ENCODE peak calls at places on chromosomes 1 and 21, in ten cellular contexts. One of them, this sample, is unnamed.

GRCh38 chr1:69263982-69264381 is 303.7 kb upstream of the LRRC7 start:
- DNase-seq in activated T-cell treated with anti-CD3 and anti-CD28 coated beads for 1 hour: no peak
- DNase-seq in hepatic stellate cell: no peak
- DNase-seq in cerebellar cortex: no peak
- DNase-seq in uterus: peak
- DNase-seq in mucosa of descending colon: no peak
- DNase-seq in AG04449: no peak
- DNase-seq in nucleus accumbens: no peak
- DNase-seq in AG09309: no peak
- DNase-seq in hepatocyte: peak
- DNase-seq in this sample: no peak

GRCh38 chr1:6082430-6082971 is 36.8 kb downstream of the KCNAB2 start:
- DNase-seq in uterus: no peak
- DNase-seq in hepatic stellate cell: peak
- DNase-seq in hepatocyte: no peak
- DNase-seq in cerebellar cortex: no peak
- DNase-seq in activated T-cell treated with anti-CD3 and anti-CD28 coated beads for 1 hour: no peak
- DNase-seq in mucosa of descending colon: no peak
- DNase-seq in AG09309: no peak
- DNase-seq in AG04449: no peak
- DNase-seq in nucleus accumbens: no peak
- DNase-seq in this sample: peak

GRCh38 chr1:92886886-92887419 is 55.1 kb downstream of the RPL5 start:
- DNase-seq in cerebellar cortex: no peak
- DNase-seq in activated T-cell treated with anti-CD3 and anti-CD28 coated beads for 1 hour: no peak
- DNase-seq in nucleus accumbens: no peak
- DNase-seq in AG09309: no peak
- DNase-seq in mucosa of descending colon: peak
- DNase-seq in AG04449: no peak
- DNase-seq in uterus: no peak
- DNase-seq in hepatic stellate cell: no peak
- DNase-seq in hepatocyte: peak
- DNase-seq in this sample: no peak

GRCh38 chr1:63023182-63023581 is 239.2 kb downstream of the ATG4C start:
- DNase-seq in activated T-cell treated with anti-CD3 and anti-CD28 coated beads for 1 hour: no peak
- DNase-seq in AG04449: no peak
- DNase-seq in cerebellar cortex: no peak
- DNase-seq in nucleus accumbens: no peak
- DNase-seq in uterus: no peak
- DNase-seq in AG09309: no peak
- DNase-seq in hepatic stellate cell: no peak
- DNase-seq in hepatocyte: no peak
- DNase-seq in mucosa of descending colon: no peak
- DNase-seq in this sample: no peak

GRCh38 chr1:106879538-106879937 is 176.9 kb upstream of the PRMT6 start:
- DNase-seq in nucleus accumbens: no peak
- DNase-seq in activated T-cell treated with anti-CD3 and anti-CD28 coated beads for 1 hour: no peak
- DNase-seq in hepatocyte: peak
- DNase-seq in hepatic stellate cell: no peak
- DNase-seq in AG04449: no peak
- DNase-seq in AG09309: no peak
- DNase-seq in uterus: no peak
- DNase-seq in cerebellar cortex: peak
- DNase-seq in mucosa of descending colon: peak
- DNase-seq in this sample: no peak

GRCh38 chr1:206809504-206810084 is 37.3 kb upstream of the IL10 start:
- DNase-seq in hepatic stellate cell: no peak
- DNase-seq in AG09309: no peak
- DNase-seq in uterus: no peak
- DNase-seq in activated T-cell treated with anti-CD3 and anti-CD28 coated beads for 1 hour: peak
- DNase-seq in cerebellar cortex: no peak
- DNase-seq in AG04449: no peak
- DNase-seq in nucleus accumbens: no peak
- DNase-seq in hepatocyte: peak
- DNase-seq in mucosa of descending colon: no peak
- DNase-seq in this sample: peak

GRCh38 chr1:198449727-198450433 is 90.6 kb downstream of the ATP6V1G3 start:
- DNase-seq in nucleus accumbens: no peak
- DNase-seq in AG09309: no peak
- DNase-seq in uterus: no peak
- DNase-seq in hepatic stellate cell: no peak
- DNase-seq in activated T-cell treated with anti-CD3 and anti-CD28 coated beads for 1 hour: no peak
- DNase-seq in mucosa of descending colon: no peak
- DNase-seq in AG04449: no peak
- DNase-seq in hepatocyte: no peak
- DNase-seq in cerebellar cortex: no peak
- DNase-seq in this sample: peak

GRCh38 chr1:218275823-218276222 is 9.3 kb upstream of the RRP15 start:
- DNase-seq in hepatocyte: no peak
- DNase-seq in hepatic stellate cell: no peak
- DNase-seq in AG04449: no peak
- DNase-seq in cerebellar cortex: no peak
- DNase-seq in activated T-cell treated with anti-CD3 and anti-CD28 coated beads for 1 hour: no peak
- DNase-seq in mucosa of descending colon: no peak
- DNase-seq in AG09309: no peak
- DNase-seq in nucleus accumbens: no peak
- DNase-seq in uterus: no peak
- DNase-seq in this sample: no peak

GRCh38 chr21:44593598-44594405 is 1.5 kb upstream of the KRTAP10-6 start:
- DNase-seq in activated T-cell treated with anti-CD3 and anti-CD28 coated beads for 1 hour: no peak
- DNase-seq in cerebellar cortex: no peak
- DNase-seq in uterus: no peak
- DNase-seq in nucleus accumbens: no peak
- DNase-seq in AG09309: no peak
- DNase-seq in mucosa of descending colon: no peak
- DNase-seq in hepatic stellate cell: no peak
- DNase-seq in AG04449: no peak
- DNase-seq in hepatocyte: no peak
- DNase-seq in this sample: peak

GRCh38 chr1:19079983-19080472 is 123.6 kb upstream of the IFFO2 start:
- DNase-seq in mucosa of descending colon: no peak
- DNase-seq in hepatocyte: no peak
- DNase-seq in nucleus accumbens: no peak
- DNase-seq in AG04449: no peak
- DNase-seq in uterus: no peak
- DNase-seq in activated T-cell treated with anti-CD3 and anti-CD28 coated beads for 1 hour: no peak
- DNase-seq in hepatic stellate cell: no peak
- DNase-seq in AG09309: no peak
- DNase-seq in cerebellar cortex: no peak
- DNase-seq in this sample: no peak

GRCh38 chr1:89552481-89553194 is 28.0 kb downstream of the LRRC8B start:
- DNase-seq in hepatic stellate cell: no peak
- DNase-seq in cerebellar cortex: no peak
- DNase-seq in mucosa of descending colon: no peak
- DNase-seq in AG09309: peak
- DNase-seq in hepatocyte: no peak
- DNase-seq in activated T-cell treated with anti-CD3 and anti-CD28 coated beads for 1 hour: no peak
- DNase-seq in AG04449: no peak
- DNase-seq in nucleus accumbens: no peak
- DNase-seq in uterus: no peak
- DNase-seq in this sample: peak

GRCh38 chr1:17743028-17743706 is 12.0 kb upstream of the ACTL8 start:
- DNase-seq in AG09309: no peak
- DNase-seq in AG04449: no peak
- DNase-seq in uterus: no peak
- DNase-seq in activated T-cell treated with anti-CD3 and anti-CD28 coated beads for 1 hour: no peak
- DNase-seq in hepatic stellate cell: no peak
- DNase-seq in cerebellar cortex: no peak
- DNase-seq in hepatocyte: no peak
- DNase-seq in nucleus accumbens: no peak
- DNase-seq in mucosa of descending colon: no peak
- DNase-seq in this sample: no peak

GRCh38 chr1:175470078-175470477 is 273.3 kb downstream of the TNR start:
- DNase-seq in activated T-cell treated with anti-CD3 and anti-CD28 coated beads for 1 hour: no peak
- DNase-seq in hepatocyte: no peak
- DNase-seq in hepatic stellate cell: no peak
- DNase-seq in uterus: no peak
- DNase-seq in nucleus accumbens: no peak
- DNase-seq in AG09309: no peak
- DNase-seq in cerebellar cortex: no peak
- DNase-seq in mucosa of descending colon: no peak
- DNase-seq in AG04449: no peak
- DNase-seq in this sample: no peak

GRCh38 chr1:33036051-33036525 is 595 bp downstream of the AK2 start:
- DNase-seq in hepatic stellate cell: peak
- DNase-seq in uterus: no peak
- DNase-seq in nucleus accumbens: no peak
- DNase-seq in activated T-cell treated with anti-CD3 and anti-CD28 coated beads for 1 hour: no peak
- DNase-seq in mucosa of descending colon: no peak
- DNase-seq in cerebellar cortex: no peak
- DNase-seq in AG04449: no peak
- DNase-seq in hepatocyte: peak
- DNase-seq in AG09309: no peak
- DNase-seq in this sample: no peak

GRCh38 chr1:224430511-224431113 is 4.0 kb downstream of the WDR26 start:
- DNase-seq in mucosa of descending colon: no peak
- DNase-seq in hepatocyte: peak
- DNase-seq in nucleus accumbens: no peak
- DNase-seq in cerebellar cortex: peak
- DNase-seq in AG09309: no peak
- DNase-seq in AG04449: no peak
- DNase-seq in uterus: no peak
- DNase-seq in hepatic stellate cell: peak
- DNase-seq in activated T-cell treated with anti-CD3 and anti-CD28 coated beads for 1 hour: peak
- DNase-seq in this sample: peak

GRCh38 chr1:8294170-8294697 is 23.7 kb upstream of the SLC45A1 start:
- DNase-seq in mucosa of descending colon: no peak
- DNase-seq in AG04449: no peak
- DNase-seq in AG09309: no peak
- DNase-seq in cerebellar cortex: no peak
- DNase-seq in hepatocyte: no peak
- DNase-seq in hepatic stellate cell: no peak
- DNase-seq in uterus: peak
- DNase-seq in activated T-cell treated with anti-CD3 and anti-CD28 coated beads for 1 hour: no peak
- DNase-seq in nucleus accumbens: no peak
- DNase-seq in this sample: no peak

GRCh38 chr1:41109316-41110263 is 88.1 kb upstream of the SLFNL1 start:
- DNase-seq in mucosa of descending colon: no peak
- DNase-seq in cerebellar cortex: no peak
- DNase-seq in AG09309: peak
- DNase-seq in uterus: peak
- DNase-seq in hepatic stellate cell: peak
- DNase-seq in activated T-cell treated with anti-CD3 and anti-CD28 coated beads for 1 hour: no peak
- DNase-seq in hepatocyte: peak
- DNase-seq in nucleus accumbens: no peak
- DNase-seq in AG04449: peak
- DNase-seq in this sample: peak

GRCh38 chr1:89884718-89885596 is 64.1 kb downstream of the LRRC8D start:
- DNase-seq in AG09309: no peak
- DNase-seq in mucosa of descending colon: no peak
- DNase-seq in AG04449: no peak
- DNase-seq in uterus: no peak
- DNase-seq in nucleus accumbens: no peak
- DNase-seq in hepatic stellate cell: no peak
- DNase-seq in activated T-cell treated with anti-CD3 and anti-CD28 coated beads for 1 hour: no peak
- DNase-seq in hepatocyte: no peak
- DNase-seq in cerebellar cortex: no peak
- DNase-seq in this sample: peak

GRCh38 chr21:29056005-29056404 is 17.4 kb downstream of the CCT8 start:
- DNase-seq in cerebellar cortex: peak
- DNase-seq in uterus: no peak
- DNase-seq in nucleus accumbens: no peak
- DNase-seq in hepatocyte: no peak
- DNase-seq in hepatic stellate cell: no peak
- DNase-seq in AG04449: no peak
- DNase-seq in AG09309: no peak
- DNase-seq in mucosa of descending colon: no peak
- DNase-seq in activated T-cell treated with anti-CD3 and anti-CD28 coated beads for 1 hour: no peak
- DNase-seq in this sample: no peak

GRCh38 chr1:30169269-30169668 is 554.1 kb downstream of the MATN1 start:
- DNase-seq in AG04449: no peak
- DNase-seq in mucosa of descending colon: no peak
- DNase-seq in activated T-cell treated with anti-CD3 and anti-CD28 coated beads for 1 hour: no peak
- DNase-seq in hepatic stellate cell: no peak
- DNase-seq in cerebellar cortex: no peak
- DNase-seq in nucleus accumbens: no peak
- DNase-seq in AG09309: no peak
- DNase-seq in uterus: no peak
- DNase-seq in hepatocyte: no peak
- DNase-seq in this sample: no peak